ENCODE peak calls at places on chromosomes 2 and 18, in four cellular contexts. N is GM12878, R is K562, C is GM12891. I is an unnamed sample.

GRCh38 chr18:66826211-66826610 is 222.3 kb upstream of the CDH19 start:
- DNase-seq in N (no peak), R (no peak), C (no peak), I (no peak)

GRCh38 chr2:227310756-227311110 is 14.3 kb upstream of the MFF start:
- DNase-seq in N (no peak), R (no peak), C (no peak), I (no peak)

GRCh38 chr18:74856967-74857366 is 259.3 kb downstream of the ZNF407 start:
- DNase-seq in N (no peak), R (no peak), C (no peak), I (no peak)

GRCh38 chr2:150832686-150833085 is 345.2 kb upstream of the RND3 start:
- DNase-seq in N (no peak), R (no peak), C (no peak), I (no peak)

GRCh38 chr2:102735431-102736130 is 26.2 kb upstream of the TMEM182 start:
- DNase-seq in N (no peak), R (peak; percentile 51), C (no peak), I (no peak)

GRCh38 chr18:44143054-44143453 is 537.6 kb upstream of the SETBP1 start:
- DNase-seq in N (no peak), R (no peak), C (no peak), I (no peak)

GRCh38 chr2:27431395-27431794 is 3.0 kb downstream of the NRBP1 start:
- DNase-seq in N (no peak), R (no peak), C (no peak), I (no peak)

GRCh38 chr2:241857572-241858121 is 1.0 kb downstream of the PDCD1 start:
- DNase-seq in N (no peak), R (no peak), C (peak; percentile 23), I (peak; percentile 27)

GRCh38 chr2:216606551-216607527 is 26.4 kb upstream of the IGFBP2 start:
- DNase-seq in N (peak; percentile 54), R (peak; percentile 6), C (peak; percentile 65), I (peak; percentile 52)

GRCh38 chr18:24488824-24489493 is 28.5 kb downstream of the HRH4 start:
- DNase-seq in N (peak; percentile 3), R (peak; percentile 62), C (peak; percentile 33), I (no peak)

GRCh38 chr2:230893881-230894781 is 29.4 kb downstream of the ITM2C start:
- DNase-seq in N (no peak), R (no peak), C (no peak), I (no peak)

GRCh38 chr2:177328056-177328455 is 63.5 kb upstream of the NFE2L2 start:
- DNase-seq in N (no peak), R (peak; percentile 60), C (no peak), I (no peak)

GRCh38 chr2:240786871-240787311 is 33.1 kb downstream of the KIF1A start:
- DNase-seq in N (no peak), R (no peak), C (no peak), I (no peak)

GRCh38 chr2:71682341-71682740 is 229.0 kb downstream of the DYSF start:
- DNase-seq in N (no peak), R (no peak), C (no peak), I (no peak)

GRCh38 chr2:38438536-38439225 is 61.6 kb upstream of the ATL2 start:
- DNase-seq in N (peak; percentile 76), R (no peak), C (no peak), I (peak; percentile 22)

GRCh38 chr2:42755161-42755900 is 8.6 kb downstream of the OXER1 start:
- DNase-seq in N (no peak), R (no peak), C (no peak), I (no peak)

GRCh38 chr2:43168016-43168369 is 58.4 kb downstream of the ZFP36L2 start:
- DNase-seq in N (no peak), R (no peak), C (no peak), I (no peak)

GRCh38 chr2:36373149-36373880 is 17.7 kb downstream of the CRIM1 start:
- DNase-seq in N (no peak), R (no peak), C (no peak), I (no peak)

GRCh38 chr2:31354837-31355236 is 59.7 kb downstream of the XDH start:
- DNase-seq in N (no peak), R (no peak), C (no peak), I (no peak)

GRCh38 chr2:172513935-172514586 is 41.8 kb upstream of the PDK1 start:
- DNase-seq in N (no peak), R (peak; percentile 38), C (no peak), I (no peak)

GRCh38 chr2:344811-345210 is 56.9 kb upstream of the ALKAL2 start:
- DNase-seq in N (no peak), R (no peak), C (no peak), I (no peak)

GRCh38 chr2:118833716-118834439 is 13.6 kb downstream of the EN1 start:
- DNase-seq in N (no peak), R (no peak), C (no peak), I (no peak)

GRCh38 chr2:237096911-237097310 is 11.2 kb downstream of the COPS8 start:
- DNase-seq in N (no peak), R (no peak), C (no peak), I (no peak)

GRCh38 chr18:79846936-79847557 is 49.3 kb downstream of the KCNG2 start:
- DNase-seq in N (no peak), R (no peak), C (no peak), I (no peak)

GRCh38 chr18:13450289-13451207 is 232.0 kb downstream of the LDLRAD4 start:
- DNase-seq in N (peak; percentile 24), R (no peak), C (no peak), I (no peak)

GRCh38 chr2:52253605-52254004 is 1221.7 kb upstream of the NRXN1 start:
- DNase-seq in N (no peak), R (no peak), C (no peak), I (no peak)

GRCh38 chr2:105394951-105395611 is 3.8 kb downstream of the FHL2 start:
- DNase-seq in N (no peak), R (no peak), C (no peak), I (no peak)

GRCh38 chr2:179694963-179695362 is 166.4 kb downstream of the ZNF385B start:
- DNase-seq in N (no peak), R (no peak), C (no peak), I (no peak)

GRCh38 chr18:59691046-59691395 is 6.2 kb downstream of the CCBE1 start:
- DNase-seq in N (no peak), R (no peak), C (no peak), I (no peak)

GRCh38 chr2:241762933-241763369 is 13.7 kb upstream of the GAL3ST2 start:
- DNase-seq in N (peak; percentile 21), R (peak; percentile 44), C (no peak), I (peak; percentile 14)

GRCh38 chr18:77209587-77209986 is 40.1 kb upstream of the GALR1 start:
- DNase-seq in N (no peak), R (no peak), C (no peak), I (no peak)

GRCh38 chr18:78587096-78587495 is 392.5 kb upstream of the SALL3 start:
- DNase-seq in N (no peak), R (no peak), C (no peak), I (no peak)

GRCh38 chr2:6656633-6657032 is 209.1 kb downstream of the CMPK2 start:
- DNase-seq in N (no peak), R (no peak), C (no peak), I (no peak)

GRCh38 chr2:163735692-163736432 is at the start of gene FIGN:
- DNase-seq in N (no peak), R (peak; percentile 2), C (no peak), I (no peak)

GRCh38 chr2:12857891-12858290 is 141.2 kb downstream of the TRIB2 start:
- DNase-seq in N (no peak), R (no peak), C (no peak), I (no peak)

GRCh38 chr18:741931-742512 is 29.6 kb upstream of the ENOSF1 start:
- DNase-seq in N (peak; percentile 30), R (peak; percentile 67), C (peak; percentile 32), I (no peak)

GRCh38 chr18:23487738-23488625 is 15.3 kb upstream of the RMC1 start:
- DNase-seq in N (peak; percentile 62), R (peak; percentile 84), C (no peak), I (no peak)
- TF ChIP-seq TAF1 in N (no peak), R (no peak), C (no peak), I (peak; percentile 26)

DNA sequence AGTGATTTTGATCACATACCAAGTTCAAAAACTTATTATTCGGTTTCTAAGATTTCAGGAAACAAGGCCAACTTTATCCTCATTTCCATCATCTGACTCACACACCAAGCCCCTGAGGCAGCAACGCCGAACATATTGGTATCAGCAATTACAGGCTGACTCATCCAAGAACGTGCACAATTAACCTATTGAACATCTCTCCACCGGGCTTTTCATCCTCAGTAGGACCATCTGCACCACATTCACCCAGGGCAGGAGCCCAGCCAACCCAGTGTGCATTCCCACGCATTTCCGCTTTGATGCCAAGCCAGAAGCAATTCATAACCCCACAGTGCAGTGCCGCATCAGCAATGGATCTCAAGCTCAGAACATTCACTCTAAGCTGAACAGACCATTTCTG is 52.9 kb downstream of the SCG2 start:
- DNase-seq in N (no peak), R (no peak), C (no peak), I (no peak)
- TF ChIP-seq POLR2AphosphoS5 in N (no peak), R (no peak), C (no peak), I (no peak)

GRCh38 chr18:3603460-3604259 is 153.7 kb downstream of the TGIF1 start:
- DNase-seq in N (no peak), R (peak; percentile 90), C (no peak), I (no peak)
- TF ChIP-seq POLR2A in N (no peak), R (no peak), C (no peak), I (no peak)

DNA sequence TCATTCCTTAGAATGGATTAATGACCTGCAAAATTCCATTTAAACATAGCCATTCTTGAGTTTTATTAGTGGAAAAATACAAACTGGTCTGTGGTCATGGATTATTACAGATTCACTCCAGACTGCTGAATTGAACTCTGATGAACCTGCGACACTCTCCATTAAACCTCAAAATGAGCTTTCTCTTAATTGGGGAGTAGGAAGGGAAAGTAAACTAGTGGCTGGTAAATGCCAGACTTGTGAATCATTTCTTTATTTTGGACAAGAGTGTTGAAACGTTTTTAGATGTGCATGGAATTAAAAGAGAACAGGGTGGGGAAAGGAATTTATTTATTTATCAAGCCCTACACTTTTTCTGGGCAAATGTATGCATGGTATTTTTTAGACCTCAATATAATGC is 321.2 kb upstream of the FANCL start:
- DNase-seq in N (no peak), R (no peak), C (no peak), I (no peak)
- TF ChIP-seq TAF1 in N (no peak), R (no peak), C (no peak), I (no peak)

DNA sequence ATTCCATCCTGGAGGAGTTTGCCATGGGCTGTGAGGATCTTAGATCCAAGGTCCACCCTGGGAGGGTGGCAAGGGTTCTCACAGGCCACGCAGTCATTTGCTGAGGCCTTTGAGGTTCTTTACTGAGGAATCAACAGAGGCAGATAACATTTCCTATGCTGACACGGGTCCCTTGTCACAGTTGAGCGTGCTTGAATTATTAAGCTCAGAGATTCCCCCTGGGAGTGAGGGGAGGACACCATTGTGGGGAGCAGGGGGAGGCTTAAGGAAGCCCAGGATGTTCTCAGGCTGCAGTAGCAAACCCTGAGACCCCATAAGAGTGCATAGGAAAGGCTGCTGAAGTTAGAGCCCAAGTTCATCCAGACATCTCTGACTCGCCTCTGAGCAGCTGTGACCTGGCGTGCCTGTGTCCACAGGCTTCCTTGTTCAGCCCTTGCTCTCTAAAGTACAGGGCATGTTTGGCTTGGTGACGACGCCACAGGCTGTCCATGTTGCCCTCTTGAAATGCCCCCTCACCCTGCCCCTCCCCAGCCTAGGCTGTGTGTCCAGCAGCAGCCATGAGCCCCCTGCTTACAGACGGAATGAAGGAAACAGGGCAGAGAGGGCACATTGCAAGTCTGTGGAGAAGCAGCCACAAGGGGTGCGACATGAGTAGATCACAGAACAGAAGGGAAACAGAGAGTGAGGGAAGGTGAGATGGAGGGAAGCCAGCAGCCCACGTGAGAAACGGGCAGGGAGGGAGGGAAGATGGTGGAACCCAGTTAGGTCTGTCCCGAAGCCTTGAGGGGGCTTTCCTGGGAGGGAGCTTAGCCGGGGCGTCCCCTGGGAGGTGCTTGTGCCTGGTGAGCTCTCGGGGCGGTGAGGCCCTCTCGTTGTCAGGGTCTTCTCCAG is 34.0 kb downstream of the NAPG start:
- DNase-seq in N (peak; percentile 25), R (no peak), C (peak; percentile 26), I (peak; percentile 25)
- TF ChIP-seq POLR2AphosphoS5 in N (peak; percentile 51), R (no peak), C (peak; percentile 54), I (no peak)